ENCODE peak calls at places on chromosomes 16 and 17, in seven cellular contexts. E, N, J, A, T, G and F are unnamed samples. For H3K9me3, the result is how much of the 10 kb centered on the place peaks cover.

GRCh38 chr17:78000351-78000750 is 41.8 kb downstream of the TNRC6C start:
- DNase-seq in E (peak), N (peak), J (peak), A (no peak), T (peak), G (no peak), F (no peak)

GRCh38 chr17:43027091-43028032 is 2.3 kb downstream of the RND2 start:
- DNase-seq in E (no peak), N (no peak), J (no peak), A (no peak), T (no peak), G (no peak), F (no peak)

GRCh38 chr16:54431997-54432367 is 145.4 kb upstream of the IRX3 start:
- DNase-seq in E (no peak), N (no peak), J (no peak), A (no peak), T (no peak), G (no peak), F (no peak)

GRCh38 chr17:19410875-19411291 is at the start of gene RNF112:
- DNase-seq in E (peak), N (no peak), J (peak), A (peak), T (no peak), G (no peak), F (peak)

GRCh38 chr17:68694791-68695485 is 93.8 kb upstream of the FAM20A start:
- DNase-seq in E (no peak), N (peak), J (peak), A (no peak), T (no peak), G (no peak), F (no peak)

GRCh38 chr17:7837375-7838290 is 3.6 kb downstream of the KDM6B start:
- DNase-seq in E (no peak), N (no peak), J (no peak), A (peak), T (no peak), G (no peak), F (peak)

GRCh38 chr16:89031715-89032659 is 55.0 kb upstream of the CBFA2T3 start:
- DNase-seq in E (no peak), N (no peak), J (no peak), A (no peak), T (no peak), G (no peak), F (no peak)

GRCh38 chr17:50739098-50739497 is 19.7 kb downstream of the LUC7L3 start:
- DNase-seq in E (no peak), N (no peak), J (no peak), A (no peak), T (no peak), G (no peak), F (no peak)

GRCh38 chr17:69246726-69247375 is 18.2 kb upstream of the ABCA10 start:
- DNase-seq in E (peak), N (peak), J (peak), A (peak), T (peak), G (no peak), F (peak)

GRCh38 chr16:55836158-55836611 is 3.3 kb upstream of the CES1 start:
- DNase-seq in E (peak), N (no peak), J (no peak), A (no peak), T (peak), G (peak), F (no peak)

GRCh38 chr16:89764711-89765201 is 43.4 kb downstream of the ZNF276 start:
- DNase-seq in E (no peak), N (no peak), J (no peak), A (no peak), T (no peak), G (no peak), F (no peak)

GRCh38 chr16:27461483-27462171 is 59.7 kb downstream of the IL21R start:
- DNase-seq in E (peak), N (no peak), J (no peak), A (no peak), T (no peak), G (peak), F (no peak)

GRCh38 chr17:19242323-19242722 is 5.2 kb downstream of the EPN2 start:
- DNase-seq in E (no peak), N (peak), J (no peak), A (peak), T (no peak), G (peak), F (no peak)

GRCh38 chr17:45293413-45294211 is 23.2 kb downstream of the MAP3K14 start:
- DNase-seq in E (peak), N (peak), J (peak), A (peak), T (peak), G (peak), F (no peak)

GRCh38 chr17:2388705-2389099 is 12.2 kb downstream of the MNT start:
- DNase-seq in E (no peak), N (no peak), J (no peak), A (no peak), T (peak), G (no peak), F (peak)

GRCh38 chr17:34246436-34246835 is 8.6 kb upstream of the CCL2 start:
- DNase-seq in E (no peak), N (no peak), J (no peak), A (no peak), T (no peak), G (no peak), F (no peak)

GRCh38 chr17:27466376-27466747 is 10.1 kb downstream of the KSR1 start:
- DNase-seq in E (no peak), N (no peak), J (no peak), A (no peak), T (no peak), G (no peak), F (no peak)

GRCh38 chr16:89352091-89352681 is 134.7 kb downstream of the ZNF778 start:
- DNase-seq in E (no peak), N (peak), J (no peak), A (no peak), T (no peak), G (no peak), F (no peak)

GRCh38 chr17:49442051-49442450 is 27.4 kb upstream of the PHB1 start:
- DNase-seq in E (no peak), N (no peak), J (no peak), A (no peak), T (no peak), G (no peak), F (no peak)

DNA sequence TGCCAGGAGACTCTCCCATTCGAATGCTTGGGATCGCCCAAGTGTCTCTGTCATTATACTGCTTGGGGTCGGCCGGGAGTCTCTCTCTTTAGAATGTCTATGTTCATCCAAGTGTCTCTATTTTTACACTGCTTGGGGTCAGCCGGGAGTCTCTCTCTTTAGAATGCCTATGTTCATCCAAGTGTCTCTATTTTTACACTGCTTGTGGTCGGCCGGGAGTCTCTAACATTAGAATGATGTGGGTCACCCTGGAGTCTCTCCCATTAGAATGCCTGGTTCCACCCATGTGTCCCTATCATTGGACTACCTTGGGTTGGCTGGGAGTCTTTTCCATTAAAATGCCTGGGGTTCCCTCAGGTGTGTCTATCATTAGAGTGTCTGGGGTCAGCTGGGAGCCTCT is 2230.4 kb downstream of the TP53TG3F start:
- DNase-seq in E (no peak), N (no peak), J (no peak), A (no peak), T (no peak), G (no peak), F (no peak)
- H3K9me3 ChIP-seq in E (under half), N (under half), J (under half), A (under half), T (half or more), G (under half), F (under half)

GRCh38 chr17:83065660-83066542 is 13.5 kb upstream of the METRNL start:
- DNase-seq in E (no peak), N (no peak), J (no peak), A (no peak), T (no peak), G (no peak), F (no peak)

GRCh38 chr17:83067071-83067717 is 12.2 kb upstream of the METRNL start:
- DNase-seq in E (no peak), N (no peak), J (no peak), A (no peak), T (no peak), G (no peak), F (no peak)

GRCh38 chr17:83062818-83063671 is 16.4 kb upstream of the METRNL start:
- DNase-seq in E (no peak), N (no peak), J (no peak), A (no peak), T (no peak), G (no peak), F (no peak)

GRCh38 chr17:83064021-83064731 is 15.2 kb upstream of the METRNL start:
- DNase-seq in E (no peak), N (no peak), J (no peak), A (no peak), T (no peak), G (no peak), F (no peak)

DNA sequence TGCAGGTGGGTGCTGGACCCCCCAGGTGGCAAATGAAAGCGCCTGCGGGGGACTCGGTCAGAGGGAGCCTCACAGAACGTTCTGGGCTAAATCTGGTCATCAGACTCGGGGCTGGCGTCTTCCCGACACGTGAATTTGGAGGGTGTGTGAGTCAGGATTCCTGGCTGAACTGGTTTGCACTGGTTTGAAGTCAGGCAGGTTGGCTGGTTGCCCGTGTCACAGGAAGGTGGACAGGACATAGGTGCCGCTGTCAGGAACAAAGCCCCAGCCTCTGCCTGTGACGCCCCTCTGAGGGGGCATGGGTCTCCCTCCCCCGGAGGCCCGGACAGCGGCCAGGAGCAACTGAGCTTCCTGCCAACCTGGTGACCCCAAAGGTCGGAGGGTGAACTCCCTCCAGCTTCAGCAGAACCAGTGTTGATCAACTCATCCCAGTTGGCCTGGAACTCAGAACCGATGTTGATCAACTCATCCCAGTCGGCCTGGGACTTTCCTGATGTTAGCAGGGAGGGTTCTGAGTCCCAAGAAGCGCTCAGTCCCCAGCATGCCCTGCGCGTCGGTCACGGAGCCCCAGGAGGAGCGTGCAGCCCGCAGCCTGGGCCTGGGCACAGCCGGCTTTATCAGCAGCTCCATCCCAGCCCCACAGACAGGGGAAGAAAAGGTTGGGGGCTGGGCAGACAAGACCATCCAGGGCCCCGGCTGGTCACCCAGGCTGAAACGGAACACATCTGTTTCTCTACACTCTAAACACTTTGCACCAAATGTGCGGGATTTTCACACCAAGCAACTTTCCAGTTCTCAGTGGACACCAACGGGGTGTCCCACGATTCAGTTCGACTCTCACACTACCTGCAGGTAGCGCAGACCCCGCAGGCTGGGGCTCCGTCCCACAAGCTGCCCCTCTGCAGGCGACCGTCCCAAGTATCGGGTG is 14.4 kb upstream of the METRNL start:
- DNase-seq in E (no peak), N (no peak), J (no peak), A (no peak), T (no peak), G (peak), F (no peak)
- TF ChIP-seq EZH2 in E (no peak), N (no peak), J (no peak), A (no peak), T (no peak), G (no peak), F (no peak)

GRCh38 chr16:85302848-85303353 is 190.6 kb upstream of the CIBAR2 start:
- DNase-seq in E (no peak), N (no peak), J (no peak), A (no peak), T (no peak), G (no peak), F (no peak)
- H3K4me3 ChIP-seq in E (no peak), N (no peak), J (no peak), A (no peak), T (no peak), G (peak), F (peak)

GRCh38 chr17:53058031-53058430 is 764.7 kb upstream of the KIF2B start:
- DNase-seq in E (no peak), N (peak), J (no peak), A (no peak), T (peak), G (no peak), F (no peak)
- H3K9me3 ChIP-seq in E (under half), N (under half), J (under half), A (under half), T (under half), G (under half), F (under half)